ENCODE peak calls at places on chromosomes 5 and 9, in nine cellular contexts. One of them, this sample, is unnamed.

GRCh38 chr9:129776566-129776937 is 23.7 kb upstream of the PTGES start:
- DNase-seq in stimulated activated CD4-positive, alpha-beta T cell treated with anti-CD3 and anti-CD28 coated beads, Interleukin-2, amount 100 ng/mL, for 24 hours: no peak
- DNase-seq in WTC11: no peak
- DNase-seq in sciatic nerve: no peak
- DNase-seq in IMR-90: peak
- DNase-seq in globus pallidus: no peak
- DNase-seq in stimulated activated CD8-positive, alpha-beta memory T cell treated with anti-CD3 and anti-CD28 coated beads, Interleukin-2, amount 100 ng/mL, for 1 hour: no peak
- DNase-seq in fibroblast of mammary gland: peak
- DNase-seq in brain pericyte: no peak
- DNase-seq in this sample: no peak

GRCh38 chr9:130901498-130902203 is 5.0 kb upstream of the QRFP start:
- DNase-seq in stimulated activated CD4-positive, alpha-beta T cell treated with anti-CD3 and anti-CD28 coated beads, Interleukin-2, amount 100 ng/mL, for 24 hours: no peak
- DNase-seq in WTC11: no peak
- DNase-seq in sciatic nerve: no peak
- DNase-seq in IMR-90: no peak
- DNase-seq in globus pallidus: no peak
- DNase-seq in stimulated activated CD8-positive, alpha-beta memory T cell treated with anti-CD3 and anti-CD28 coated beads, Interleukin-2, amount 100 ng/mL, for 1 hour: no peak
- DNase-seq in fibroblast of mammary gland: no peak
- DNase-seq in brain pericyte: no peak
- DNase-seq in this sample: no peak

GRCh38 chr5:36442352-36442751 is 140.7 kb upstream of the RANBP3L start:
- DNase-seq in stimulated activated CD4-positive, alpha-beta T cell treated with anti-CD3 and anti-CD28 coated beads, Interleukin-2, amount 100 ng/mL, for 24 hours: no peak
- DNase-seq in WTC11: no peak
- DNase-seq in sciatic nerve: no peak
- DNase-seq in IMR-90: no peak
- DNase-seq in globus pallidus: no peak
- DNase-seq in stimulated activated CD8-positive, alpha-beta memory T cell treated with anti-CD3 and anti-CD28 coated beads, Interleukin-2, amount 100 ng/mL, for 1 hour: no peak
- DNase-seq in fibroblast of mammary gland: no peak
- DNase-seq in brain pericyte: no peak
- DNase-seq in this sample: no peak

GRCh38 chr5:72177538-72177937 is 70.3 kb downstream of the MAP1B start:
- DNase-seq in stimulated activated CD4-positive, alpha-beta T cell treated with anti-CD3 and anti-CD28 coated beads, Interleukin-2, amount 100 ng/mL, for 24 hours: no peak
- DNase-seq in WTC11: no peak
- DNase-seq in sciatic nerve: no peak
- DNase-seq in IMR-90: no peak
- DNase-seq in globus pallidus: no peak
- DNase-seq in stimulated activated CD8-positive, alpha-beta memory T cell treated with anti-CD3 and anti-CD28 coated beads, Interleukin-2, amount 100 ng/mL, for 1 hour: no peak
- DNase-seq in fibroblast of mammary gland: no peak
- DNase-seq in brain pericyte: no peak
- DNase-seq in this sample: no peak

GRCh38 chr5:98909363-98909762 is 19.4 kb downstream of the CHD1 start:
- DNase-seq in stimulated activated CD4-positive, alpha-beta T cell treated with anti-CD3 and anti-CD28 coated beads, Interleukin-2, amount 100 ng/mL, for 24 hours: no peak
- DNase-seq in WTC11: no peak
- DNase-seq in sciatic nerve: no peak
- DNase-seq in IMR-90: no peak
- DNase-seq in globus pallidus: no peak
- DNase-seq in stimulated activated CD8-positive, alpha-beta memory T cell treated with anti-CD3 and anti-CD28 coated beads, Interleukin-2, amount 100 ng/mL, for 1 hour: no peak
- DNase-seq in fibroblast of mammary gland: peak
- DNase-seq in brain pericyte: no peak
- DNase-seq in this sample: no peak

GRCh38 chr5:159936686-159937329 is 20.5 kb downstream of the ADRA1B start:
- DNase-seq in stimulated activated CD4-positive, alpha-beta T cell treated with anti-CD3 and anti-CD28 coated beads, Interleukin-2, amount 100 ng/mL, for 24 hours: no peak
- DNase-seq in WTC11: no peak
- DNase-seq in sciatic nerve: no peak
- DNase-seq in IMR-90: peak
- DNase-seq in globus pallidus: no peak
- DNase-seq in stimulated activated CD8-positive, alpha-beta memory T cell treated with anti-CD3 and anti-CD28 coated beads, Interleukin-2, amount 100 ng/mL, for 1 hour: no peak
- DNase-seq in fibroblast of mammary gland: peak
- DNase-seq in brain pericyte: no peak
- DNase-seq in this sample: no peak

GRCh38 chr5:159515909-159516415 is 185.7 kb upstream of the IL12B start:
- DNase-seq in stimulated activated CD4-positive, alpha-beta T cell treated with anti-CD3 and anti-CD28 coated beads, Interleukin-2, amount 100 ng/mL, for 24 hours: peak
- DNase-seq in WTC11: peak
- DNase-seq in sciatic nerve: no peak
- DNase-seq in IMR-90: peak
- DNase-seq in globus pallidus: no peak
- DNase-seq in stimulated activated CD8-positive, alpha-beta memory T cell treated with anti-CD3 and anti-CD28 coated beads, Interleukin-2, amount 100 ng/mL, for 1 hour: peak
- DNase-seq in fibroblast of mammary gland: peak
- DNase-seq in brain pericyte: no peak
- DNase-seq in this sample: no peak

GRCh38 chr5:166961028-166961427 is 1330.4 kb upstream of the WWC1 start:
- DNase-seq in stimulated activated CD4-positive, alpha-beta T cell treated with anti-CD3 and anti-CD28 coated beads, Interleukin-2, amount 100 ng/mL, for 24 hours: no peak
- DNase-seq in WTC11: no peak
- DNase-seq in sciatic nerve: no peak
- DNase-seq in IMR-90: peak
- DNase-seq in globus pallidus: no peak
- DNase-seq in stimulated activated CD8-positive, alpha-beta memory T cell treated with anti-CD3 and anti-CD28 coated beads, Interleukin-2, amount 100 ng/mL, for 1 hour: no peak
- DNase-seq in fibroblast of mammary gland: peak
- DNase-seq in brain pericyte: no peak
- DNase-seq in this sample: no peak

GRCh38 chr5:91898865-91899264 is 515.7 kb upstream of the ARRDC3 start:
- DNase-seq in stimulated activated CD4-positive, alpha-beta T cell treated with anti-CD3 and anti-CD28 coated beads, Interleukin-2, amount 100 ng/mL, for 24 hours: no peak
- DNase-seq in WTC11: no peak
- DNase-seq in sciatic nerve: no peak
- DNase-seq in IMR-90: no peak
- DNase-seq in globus pallidus: no peak
- DNase-seq in stimulated activated CD8-positive, alpha-beta memory T cell treated with anti-CD3 and anti-CD28 coated beads, Interleukin-2, amount 100 ng/mL, for 1 hour: no peak
- DNase-seq in fibroblast of mammary gland: no peak
- DNase-seq in brain pericyte: no peak
- DNase-seq in this sample: no peak

GRCh38 chr9:26260238-26260637 is 582.0 kb upstream of the TUSC1 start:
- DNase-seq in stimulated activated CD4-positive, alpha-beta T cell treated with anti-CD3 and anti-CD28 coated beads, Interleukin-2, amount 100 ng/mL, for 24 hours: no peak
- DNase-seq in WTC11: no peak
- DNase-seq in sciatic nerve: no peak
- DNase-seq in IMR-90: peak
- DNase-seq in globus pallidus: no peak
- DNase-seq in stimulated activated CD8-positive, alpha-beta memory T cell treated with anti-CD3 and anti-CD28 coated beads, Interleukin-2, amount 100 ng/mL, for 1 hour: no peak
- DNase-seq in fibroblast of mammary gland: no peak
- DNase-seq in brain pericyte: no peak
- DNase-seq in this sample: no peak

GRCh38 chr5:157295247-157295646 is 29.3 kb downstream of the CYFIP2 start:
- DNase-seq in stimulated activated CD4-positive, alpha-beta T cell treated with anti-CD3 and anti-CD28 coated beads, Interleukin-2, amount 100 ng/mL, for 24 hours: no peak
- DNase-seq in WTC11: no peak
- DNase-seq in sciatic nerve: no peak
- DNase-seq in IMR-90: no peak
- DNase-seq in globus pallidus: no peak
- DNase-seq in stimulated activated CD8-positive, alpha-beta memory T cell treated with anti-CD3 and anti-CD28 coated beads, Interleukin-2, amount 100 ng/mL, for 1 hour: no peak
- DNase-seq in fibroblast of mammary gland: no peak
- DNase-seq in brain pericyte: no peak
- DNase-seq in this sample: no peak

GRCh38 chr9:92636627-92637026 is 33.3 kb downstream of the IPPK start:
- DNase-seq in stimulated activated CD4-positive, alpha-beta T cell treated with anti-CD3 and anti-CD28 coated beads, Interleukin-2, amount 100 ng/mL, for 24 hours: no peak
- DNase-seq in WTC11: no peak
- DNase-seq in sciatic nerve: no peak
- DNase-seq in IMR-90: no peak
- DNase-seq in globus pallidus: no peak
- DNase-seq in stimulated activated CD8-positive, alpha-beta memory T cell treated with anti-CD3 and anti-CD28 coated beads, Interleukin-2, amount 100 ng/mL, for 1 hour: no peak
- DNase-seq in fibroblast of mammary gland: no peak
- DNase-seq in brain pericyte: no peak
- DNase-seq in this sample: no peak

GRCh38 chr9:6512085-6512657 is 99.2 kb downstream of the UHRF2 start:
- DNase-seq in stimulated activated CD4-positive, alpha-beta T cell treated with anti-CD3 and anti-CD28 coated beads, Interleukin-2, amount 100 ng/mL, for 24 hours: no peak
- DNase-seq in WTC11: no peak
- DNase-seq in sciatic nerve: no peak
- DNase-seq in IMR-90: peak
- DNase-seq in globus pallidus: no peak
- DNase-seq in stimulated activated CD8-positive, alpha-beta memory T cell treated with anti-CD3 and anti-CD28 coated beads, Interleukin-2, amount 100 ng/mL, for 1 hour: no peak
- DNase-seq in fibroblast of mammary gland: no peak
- DNase-seq in brain pericyte: no peak
- DNase-seq in this sample: no peak

GRCh38 chr5:137465930-137466329 is 33.2 kb downstream of the SPOCK1 start:
- DNase-seq in stimulated activated CD4-positive, alpha-beta T cell treated with anti-CD3 and anti-CD28 coated beads, Interleukin-2, amount 100 ng/mL, for 24 hours: no peak
- DNase-seq in WTC11: no peak
- DNase-seq in sciatic nerve: no peak
- DNase-seq in IMR-90: no peak
- DNase-seq in globus pallidus: no peak
- DNase-seq in stimulated activated CD8-positive, alpha-beta memory T cell treated with anti-CD3 and anti-CD28 coated beads, Interleukin-2, amount 100 ng/mL, for 1 hour: no peak
- DNase-seq in fibroblast of mammary gland: no peak
- DNase-seq in brain pericyte: no peak
- DNase-seq in this sample: no peak

GRCh38 chr9:20972684-20973083 is 58.8 kb downstream of the HACD4 start:
- DNase-seq in stimulated activated CD4-positive, alpha-beta T cell treated with anti-CD3 and anti-CD28 coated beads, Interleukin-2, amount 100 ng/mL, for 24 hours: no peak
- DNase-seq in WTC11: no peak
- DNase-seq in sciatic nerve: no peak
- DNase-seq in IMR-90: no peak
- DNase-seq in globus pallidus: no peak
- DNase-seq in stimulated activated CD8-positive, alpha-beta memory T cell treated with anti-CD3 and anti-CD28 coated beads, Interleukin-2, amount 100 ng/mL, for 1 hour: no peak
- DNase-seq in fibroblast of mammary gland: no peak
- DNase-seq in brain pericyte: no peak
- DNase-seq in this sample: no peak

GRCh38 chr9:100575006-100575405 is 2.9 kb upstream of the CAVIN4 start:
- DNase-seq in stimulated activated CD4-positive, alpha-beta T cell treated with anti-CD3 and anti-CD28 coated beads, Interleukin-2, amount 100 ng/mL, for 24 hours: no peak
- DNase-seq in WTC11: no peak
- DNase-seq in sciatic nerve: no peak
- DNase-seq in IMR-90: no peak
- DNase-seq in globus pallidus: no peak
- DNase-seq in stimulated activated CD8-positive, alpha-beta memory T cell treated with anti-CD3 and anti-CD28 coated beads, Interleukin-2, amount 100 ng/mL, for 1 hour: no peak
- DNase-seq in fibroblast of mammary gland: no peak
- DNase-seq in brain pericyte: no peak
- DNase-seq in this sample: no peak

GRCh38 chr5:83169938-83170337 is 92.6 kb downstream of the XRCC4 start:
- DNase-seq in stimulated activated CD4-positive, alpha-beta T cell treated with anti-CD3 and anti-CD28 coated beads, Interleukin-2, amount 100 ng/mL, for 24 hours: no peak
- DNase-seq in WTC11: no peak
- DNase-seq in sciatic nerve: no peak
- DNase-seq in IMR-90: no peak
- DNase-seq in globus pallidus: no peak
- DNase-seq in stimulated activated CD8-positive, alpha-beta memory T cell treated with anti-CD3 and anti-CD28 coated beads, Interleukin-2, amount 100 ng/mL, for 1 hour: no peak
- DNase-seq in fibroblast of mammary gland: no peak
- DNase-seq in brain pericyte: no peak
- DNase-seq in this sample: no peak

GRCh38 chr9:127783111-127783621 is 2.7 kb upstream of the CDK9 start:
- DNase-seq in stimulated activated CD4-positive, alpha-beta T cell treated with anti-CD3 and anti-CD28 coated beads, Interleukin-2, amount 100 ng/mL, for 24 hours: peak
- DNase-seq in WTC11: peak
- DNase-seq in sciatic nerve: no peak
- DNase-seq in IMR-90: no peak
- DNase-seq in globus pallidus: peak
- DNase-seq in stimulated activated CD8-positive, alpha-beta memory T cell treated with anti-CD3 and anti-CD28 coated beads, Interleukin-2, amount 100 ng/mL, for 1 hour: peak
- DNase-seq in fibroblast of mammary gland: no peak
- DNase-seq in brain pericyte: no peak
- DNase-seq in this sample: peak

GRCh38 chr5:54205918-54206317 is 104.5 kb downstream of the ARL15 start:
- DNase-seq in stimulated activated CD4-positive, alpha-beta T cell treated with anti-CD3 and anti-CD28 coated beads, Interleukin-2, amount 100 ng/mL, for 24 hours: no peak
- DNase-seq in WTC11: no peak
- DNase-seq in sciatic nerve: no peak
- DNase-seq in IMR-90: no peak
- DNase-seq in globus pallidus: no peak
- DNase-seq in stimulated activated CD8-positive, alpha-beta memory T cell treated with anti-CD3 and anti-CD28 coated beads, Interleukin-2, amount 100 ng/mL, for 1 hour: no peak
- DNase-seq in fibroblast of mammary gland: no peak
- DNase-seq in brain pericyte: no peak
- DNase-seq in this sample: no peak

GRCh38 chr5:37436146-37436934 is 57.2 kb downstream of the WDR70 start:
- DNase-seq in stimulated activated CD4-positive, alpha-beta T cell treated with anti-CD3 and anti-CD28 coated beads, Interleukin-2, amount 100 ng/mL, for 24 hours: no peak
- DNase-seq in WTC11: no peak
- DNase-seq in sciatic nerve: no peak
- DNase-seq in IMR-90: no peak
- DNase-seq in globus pallidus: no peak
- DNase-seq in stimulated activated CD8-positive, alpha-beta memory T cell treated with anti-CD3 and anti-CD28 coated beads, Interleukin-2, amount 100 ng/mL, for 1 hour: no peak
- DNase-seq in fibroblast of mammary gland: no peak
- DNase-seq in brain pericyte: no peak
- DNase-seq in this sample: no peak

GRCh38 chr5:142611154-142611553 is 74.7 kb downstream of the FGF1 start:
- DNase-seq in stimulated activated CD4-positive, alpha-beta T cell treated with anti-CD3 and anti-CD28 coated beads, Interleukin-2, amount 100 ng/mL, for 24 hours: peak
- DNase-seq in WTC11: peak
- DNase-seq in sciatic nerve: peak
- DNase-seq in IMR-90: peak
- DNase-seq in globus pallidus: peak
- DNase-seq in stimulated activated CD8-positive, alpha-beta memory T cell treated with anti-CD3 and anti-CD28 coated beads, Interleukin-2, amount 100 ng/mL, for 1 hour: peak
- DNase-seq in fibroblast of mammary gland: peak
- DNase-seq in brain pericyte: no peak
- DNase-seq in this sample: peak

GRCh38 chr5:134059758-134060495 is 54.6 kb upstream of the TCF7 start:
- DNase-seq in stimulated activated CD4-positive, alpha-beta T cell treated with anti-CD3 and anti-CD28 coated beads, Interleukin-2, amount 100 ng/mL, for 24 hours: no peak
- DNase-seq in WTC11: no peak
- DNase-seq in sciatic nerve: peak
- DNase-seq in IMR-90: no peak
- DNase-seq in globus pallidus: peak
- DNase-seq in stimulated activated CD8-positive, alpha-beta memory T cell treated with anti-CD3 and anti-CD28 coated beads, Interleukin-2, amount 100 ng/mL, for 1 hour: no peak
- DNase-seq in fibroblast of mammary gland: no peak
- DNase-seq in brain pericyte: no peak
- DNase-seq in this sample: no peak

GRCh38 chr5:142364251-142365145 is 39.7 kb upstream of the SPRY4 start:
- DNase-seq in stimulated activated CD4-positive, alpha-beta T cell treated with anti-CD3 and anti-CD28 coated beads, Interleukin-2, amount 100 ng/mL, for 24 hours: no peak
- DNase-seq in WTC11: peak
- DNase-seq in sciatic nerve: peak
- DNase-seq in IMR-90: no peak
- DNase-seq in globus pallidus: no peak
- DNase-seq in stimulated activated CD8-positive, alpha-beta memory T cell treated with anti-CD3 and anti-CD28 coated beads, Interleukin-2, amount 100 ng/mL, for 1 hour: no peak
- DNase-seq in fibroblast of mammary gland: no peak
- DNase-seq in brain pericyte: no peak
- DNase-seq in this sample: no peak

GRCh38 chr5:6820851-6821479 is 107.7 kb downstream of the TENT4A start:
- DNase-seq in stimulated activated CD4-positive, alpha-beta T cell treated with anti-CD3 and anti-CD28 coated beads, Interleukin-2, amount 100 ng/mL, for 24 hours: peak
- DNase-seq in WTC11: peak
- DNase-seq in sciatic nerve: no peak
- DNase-seq in IMR-90: no peak
- DNase-seq in globus pallidus: no peak
- DNase-seq in stimulated activated CD8-positive, alpha-beta memory T cell treated with anti-CD3 and anti-CD28 coated beads, Interleukin-2, amount 100 ng/mL, for 1 hour: peak
- DNase-seq in fibroblast of mammary gland: peak
- DNase-seq in brain pericyte: no peak
- DNase-seq in this sample: peak

GRCh38 chr5:1547236-1547635 is 23.5 kb upstream of the LPCAT1 start:
- DNase-seq in stimulated activated CD4-positive, alpha-beta T cell treated with anti-CD3 and anti-CD28 coated beads, Interleukin-2, amount 100 ng/mL, for 24 hours: no peak
- DNase-seq in WTC11: no peak
- DNase-seq in sciatic nerve: peak
- DNase-seq in IMR-90: no peak
- DNase-seq in globus pallidus: no peak
- DNase-seq in stimulated activated CD8-positive, alpha-beta memory T cell treated with anti-CD3 and anti-CD28 coated beads, Interleukin-2, amount 100 ng/mL, for 1 hour: no peak
- DNase-seq in fibroblast of mammary gland: no peak
- DNase-seq in brain pericyte: no peak
- DNase-seq in this sample: no peak

GRCh38 chr5:4362411-4362810 is 766.8 kb downstream of the IRX1 start:
- DNase-seq in stimulated activated CD4-positive, alpha-beta T cell treated with anti-CD3 and anti-CD28 coated beads, Interleukin-2, amount 100 ng/mL, for 24 hours: no peak
- DNase-seq in WTC11: no peak
- DNase-seq in sciatic nerve: no peak
- DNase-seq in IMR-90: no peak
- DNase-seq in globus pallidus: no peak
- DNase-seq in stimulated activated CD8-positive, alpha-beta memory T cell treated with anti-CD3 and anti-CD28 coated beads, Interleukin-2, amount 100 ng/mL, for 1 hour: no peak
- DNase-seq in fibroblast of mammary gland: no peak
- DNase-seq in brain pericyte: no peak
- DNase-seq in this sample: no peak

GRCh38 chr9:133188843-133189180 is 20.2 kb downstream of the OBP2B start:
- DNase-seq in stimulated activated CD4-positive, alpha-beta T cell treated with anti-CD3 and anti-CD28 coated beads, Interleukin-2, amount 100 ng/mL, for 24 hours: no peak
- DNase-seq in WTC11: no peak
- DNase-seq in sciatic nerve: peak
- DNase-seq in IMR-90: no peak
- DNase-seq in globus pallidus: no peak
- DNase-seq in stimulated activated CD8-positive, alpha-beta memory T cell treated with anti-CD3 and anti-CD28 coated beads, Interleukin-2, amount 100 ng/mL, for 1 hour: no peak
- DNase-seq in fibroblast of mammary gland: no peak
- DNase-seq in brain pericyte: no peak
- DNase-seq in this sample: no peak

GRCh38 chr5:29930316-29930715 is 1263.2 kb upstream of the CDH6 start:
- DNase-seq in stimulated activated CD4-positive, alpha-beta T cell treated with anti-CD3 and anti-CD28 coated beads, Interleukin-2, amount 100 ng/mL, for 24 hours: no peak
- DNase-seq in WTC11: no peak
- DNase-seq in sciatic nerve: no peak
- DNase-seq in IMR-90: no peak
- DNase-seq in globus pallidus: no peak
- DNase-seq in stimulated activated CD8-positive, alpha-beta memory T cell treated with anti-CD3 and anti-CD28 coated beads, Interleukin-2, amount 100 ng/mL, for 1 hour: no peak
- DNase-seq in fibroblast of mammary gland: no peak
- DNase-seq in brain pericyte: no peak
- DNase-seq in this sample: no peak

GRCh38 chr5:149210229-149210628 is 61.4 kb upstream of the AFAP1L1 start:
- DNase-seq in stimulated activated CD4-positive, alpha-beta T cell treated with anti-CD3 and anti-CD28 coated beads, Interleukin-2, amount 100 ng/mL, for 24 hours: no peak
- DNase-seq in WTC11: no peak
- DNase-seq in sciatic nerve: no peak
- DNase-seq in IMR-90: peak
- DNase-seq in globus pallidus: no peak
- DNase-seq in stimulated activated CD8-positive, alpha-beta memory T cell treated with anti-CD3 and anti-CD28 coated beads, Interleukin-2, amount 100 ng/mL, for 1 hour: no peak
- DNase-seq in fibroblast of mammary gland: peak
- DNase-seq in brain pericyte: no peak
- DNase-seq in this sample: no peak

GRCh38 chr5:145463634-145464033 is 371.5 kb downstream of the PRELID2 start:
- DNase-seq in stimulated activated CD4-positive, alpha-beta T cell treated with anti-CD3 and anti-CD28 coated beads, Interleukin-2, amount 100 ng/mL, for 24 hours: no peak
- DNase-seq in WTC11: no peak
- DNase-seq in sciatic nerve: no peak
- DNase-seq in IMR-90: peak
- DNase-seq in globus pallidus: no peak
- DNase-seq in stimulated activated CD8-positive, alpha-beta memory T cell treated with anti-CD3 and anti-CD28 coated beads, Interleukin-2, amount 100 ng/mL, for 1 hour: no peak
- DNase-seq in fibroblast of mammary gland: peak
- DNase-seq in brain pericyte: no peak
- DNase-seq in this sample: no peak

GRCh38 chr5:126509339-126509738 is 85.7 kb downstream of the ALDH7A1 start:
- DNase-seq in stimulated activated CD4-positive, alpha-beta T cell treated with anti-CD3 and anti-CD28 coated beads, Interleukin-2, amount 100 ng/mL, for 24 hours: no peak
- DNase-seq in WTC11: no peak
- DNase-seq in sciatic nerve: no peak
- DNase-seq in IMR-90: no peak
- DNase-seq in globus pallidus: no peak
- DNase-seq in stimulated activated CD8-positive, alpha-beta memory T cell treated with anti-CD3 and anti-CD28 coated beads, Interleukin-2, amount 100 ng/mL, for 1 hour: no peak
- DNase-seq in fibroblast of mammary gland: peak
- DNase-seq in brain pericyte: no peak
- DNase-seq in this sample: no peak